ENCODE peak calls at places on chromosomes 11 and 22, in four cellular contexts. R, V, C and T are unnamed samples.

GRCh38 chr11:130407978-130408377 is 20.4 kb downstream of the ADAMTS8 start:
- DNase-seq in R (peak), V (peak), C (no peak), T (peak)

GRCh38 chr11:76314741-76315090 is 66.2 kb downstream of the THAP12 start:
- DNase-seq in R (peak), V (no peak), C (no peak), T (no peak)

GRCh38 chr22:41286639-41287091 is 678 bp upstream of the RANGAP1 start:
- DNase-seq in R (peak), V (peak), C (no peak), T (no peak)

GRCh38 chr11:111185259-111185658 is 60.3 kb upstream of the POU2AF2 start:
- DNase-seq in R (no peak), V (no peak), C (no peak), T (no peak)

GRCh38 chr22:47656806-47657205 is 894.4 kb downstream of the TBC1D22A start:
- DNase-seq in R (no peak), V (no peak), C (no peak), T (no peak)

GRCh38 chr11:79697905-79698304 is 257.1 kb upstream of the TENM4 start:
- DNase-seq in R (no peak), V (no peak), C (no peak), T (no peak)

GRCh38 chr22:36765943-36766450 is 9.9 kb downstream of the IFT27 start:
- DNase-seq in R (no peak), V (no peak), C (no peak), T (no peak)

GRCh38 chr11:96098511-96099241 is 174.8 kb upstream of the MTMR2 start:
- DNase-seq in R (no peak), V (no peak), C (peak), T (no peak)

GRCh38 chr22:49014227-49015201 is 813.2 kb downstream of the BRD1 start:
- DNase-seq in R (no peak), V (no peak), C (peak), T (no peak)

GRCh38 chr22:23566716-23567475 is 13.2 kb downstream of the IGLL1 start:
- DNase-seq in R (no peak), V (no peak), C (no peak), T (no peak)

GRCh38 chr11:6203327-6203726 is 2.0 kb upstream of the C11orf42 start:
- DNase-seq in R (no peak), V (no peak), C (no peak), T (no peak)

GRCh38 chr11:17793642-17794170 is 59.1 kb downstream of the KCNC1 start:
- DNase-seq in R (no peak), V (no peak), C (no peak), T (no peak)

GRCh38 chr11:72676874-72677341 is 2.7 kb upstream of the PDE2A start:
- DNase-seq in R (peak), V (peak), C (peak), T (peak)

GRCh38 chr11:133228406-133229330 is 303.6 kb downstream of the OPCML start:
- DNase-seq in R (no peak), V (no peak), C (peak), T (no peak)

GRCh38 chr11:132551011-132551410 is 981.3 kb downstream of the OPCML start:
- DNase-seq in R (no peak), V (no peak), C (no peak), T (no peak)

GRCh38 chr11:66328307-66329144 is 7.7 kb downstream of the RIN1 start:
- DNase-seq in R (peak), V (peak), C (peak), T (peak)

GRCh38 chr11:76670475-76671235 is at the start of gene LRRC32:
- DNase-seq in R (no peak), V (no peak), C (peak), T (no peak)

GRCh38 chr22:31611065-31611760 is 50.8 kb downstream of the PISD start:
- DNase-seq in R (no peak), V (no peak), C (no peak), T (no peak)

GRCh38 chr11:133399855-133400625 is 132.3 kb downstream of the OPCML start:
- DNase-seq in R (no peak), V (no peak), C (no peak), T (no peak)

GRCh38 chr11:128687321-128687720 is 6.6 kb upstream of the FLI1 start:
- DNase-seq in R (no peak), V (no peak), C (peak), T (no peak)

GRCh38 chr11:13479688-13480087 is 16.1 kb downstream of the PTH start:
- DNase-seq in R (no peak), V (no peak), C (no peak), T (no peak)

GRCh38 chr11:112524808-112525207 is 264.1 kb upstream of the PLET1 start:
- DNase-seq in R (no peak), V (no peak), C (no peak), T (no peak)

GRCh38 chr11:104338186-104338585 is 174.2 kb upstream of the PDGFD start:
- DNase-seq in R (no peak), V (no peak), C (no peak), T (no peak)

GRCh38 chr11:86999388-86999787 is 38.3 kb upstream of the TMEM135 start:
- DNase-seq in R (no peak), V (no peak), C (no peak), T (no peak)
- H3K27ac ChIP-seq in R (no peak), V (no peak), C (no peak), T (no peak)

DNA sequence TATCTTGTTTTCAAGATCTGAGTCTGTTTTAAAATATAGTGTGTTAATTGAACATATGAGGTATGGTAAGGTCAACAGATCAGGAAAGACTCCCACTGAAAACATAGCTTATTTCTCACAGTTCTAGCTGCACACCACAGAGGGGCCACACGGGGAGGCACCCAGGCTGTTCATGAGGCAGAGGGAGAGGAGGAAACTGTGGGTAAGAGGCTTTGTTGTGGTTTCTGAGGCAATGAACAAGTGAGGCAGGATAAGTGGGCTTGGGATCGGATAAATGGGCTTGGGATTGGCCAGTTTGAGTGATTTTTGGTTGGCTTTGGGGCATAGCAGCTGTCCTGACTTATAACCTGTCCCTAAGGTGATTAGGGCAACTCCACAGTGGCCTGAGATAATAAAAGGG is 242.1 kb downstream of the LUZP2 start:
- DNase-seq in R (no peak), V (no peak), C (no peak), T (no peak)
- TF ChIP-seq CTCF in R (no peak), V (no peak), C (no peak), T (no peak)

GRCh38 chr11:64088159-64089026 is 52.7 kb downstream of the FLRT1 start:
- DNase-seq in R (no peak), V (peak), C (no peak), T (no peak)

GRCh38 chr11:64084146-64084961 is 48.6 kb downstream of the FLRT1 start:
- DNase-seq in R (no peak), V (no peak), C (no peak), T (no peak)

GRCh38 chr11:64084962-64085710 is 49.4 kb downstream of the FLRT1 start:
- DNase-seq in R (no peak), V (peak), C (peak), T (no peak)

GRCh38 chr11:64085915-64086262 is 50.2 kb downstream of the FLRT1 start:
- DNase-seq in R (no peak), V (no peak), C (no peak), T (no peak)

DNA sequence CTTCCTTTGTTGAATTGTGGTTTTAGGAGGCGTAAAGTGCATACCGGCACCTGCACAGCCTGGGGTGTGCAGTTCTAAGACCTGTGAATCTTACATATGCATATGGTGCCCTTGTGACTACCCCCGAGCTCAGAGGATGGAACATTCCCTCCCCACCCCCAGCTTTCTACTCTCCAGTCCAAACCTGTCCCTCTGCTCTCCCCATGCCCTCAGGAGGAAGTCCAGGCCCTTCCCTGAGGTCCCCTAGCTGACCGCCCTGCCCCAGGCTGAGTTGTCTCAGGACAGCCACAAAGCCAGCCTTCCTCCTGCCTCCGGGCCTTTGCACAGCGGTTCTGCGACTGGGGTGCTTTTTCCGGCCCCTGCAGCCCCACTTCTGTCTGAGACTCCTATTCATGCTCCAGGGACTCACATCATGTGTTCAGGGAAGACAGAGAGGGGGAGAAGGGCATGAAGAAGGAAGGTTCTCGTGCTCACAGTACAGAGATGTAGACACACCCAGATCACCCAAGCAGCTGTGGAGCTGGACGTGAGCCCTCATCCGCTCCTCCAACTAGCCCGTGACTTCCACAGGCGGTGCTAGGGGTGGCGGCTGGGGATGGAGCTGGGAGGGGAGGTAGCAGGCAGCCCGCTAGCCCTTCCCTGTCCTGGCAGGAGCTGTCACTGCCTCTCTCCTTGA is 50.7 kb downstream of the FLRT1 start:
- DNase-seq in R (no peak), V (peak), C (peak), T (no peak)
- H3K27ac ChIP-seq in R (no peak), V (peak), C (no peak), T (peak)

DNA sequence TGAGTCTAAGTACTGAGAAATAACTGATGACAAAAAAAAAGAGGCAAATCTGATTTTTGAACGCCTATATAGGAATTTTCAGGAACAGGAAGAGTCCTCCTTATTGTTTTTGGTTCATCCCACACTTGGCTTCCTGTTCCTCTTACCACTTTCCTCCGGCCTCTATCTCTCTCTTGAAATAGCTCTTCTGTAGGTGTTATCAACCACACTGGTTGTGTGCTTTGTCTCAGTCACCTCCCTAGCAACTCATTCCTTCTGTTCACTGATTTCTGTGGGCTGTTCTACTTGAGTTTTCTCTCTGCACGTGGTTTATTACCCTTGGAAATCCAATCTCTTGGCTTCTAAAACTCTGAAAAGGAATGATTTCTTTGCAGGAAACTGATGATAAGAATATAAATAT is 78.7 kb upstream of the C11orf87 start:
- DNase-seq in R (no peak), V (no peak), C (no peak), T (no peak)
- TF ChIP-seq CTCF in R (no peak), V (no peak), C (no peak), T (no peak)

DNA sequence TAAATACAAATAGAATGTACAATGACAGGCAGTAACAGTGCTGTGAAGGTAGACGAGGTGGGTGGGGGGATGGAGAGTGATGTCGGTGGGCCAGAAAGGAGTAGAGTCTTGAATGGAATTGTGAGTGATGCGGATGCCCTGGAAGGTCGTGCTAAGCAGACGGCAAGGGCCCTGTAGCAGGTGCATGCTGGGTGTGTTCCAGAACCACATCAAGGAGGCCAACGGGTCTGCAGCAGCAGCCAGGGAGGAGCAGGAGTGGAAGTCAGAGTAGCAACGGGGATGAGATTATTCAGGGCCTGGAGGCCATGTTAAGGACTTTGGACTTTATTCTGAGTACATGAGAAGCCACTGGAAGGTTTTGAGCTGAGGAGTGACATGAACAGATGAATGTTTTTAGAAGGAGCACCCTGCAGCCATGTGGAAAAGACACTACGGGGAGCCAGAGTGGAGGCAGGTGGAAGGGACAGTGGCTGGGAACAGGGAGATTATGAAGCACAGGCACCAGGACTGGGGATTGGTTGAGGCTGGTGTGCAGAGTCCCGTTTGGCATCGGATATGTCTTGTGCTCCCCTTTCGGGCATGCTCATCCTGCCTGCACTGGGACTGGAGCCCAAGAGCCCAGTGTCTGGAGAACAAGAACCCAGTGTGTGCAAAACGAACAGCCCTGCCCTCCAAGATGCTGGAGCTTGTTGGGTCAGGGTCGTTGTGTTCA is 74.1 kb downstream of the COMMD9 start:
- DNase-seq in R (no peak), V (no peak), C (no peak), T (no peak)
- H3K27ac ChIP-seq in R (no peak), V (no peak), C (no peak), T (no peak)